ENCODE peak calls at places on chromosome 17, in ten cellular contexts. J is adrenal gland, P is IMR-90, F is heart left ventricle, I is H1, Z is ovary, E is A549, Q is prostate gland, S is esophagus squamous epithelium, R is lower leg skin. C is an unnamed sample.

GRCh38 chr17:51778842-51779241 is 379.7 kb downstream of the CA10 start:
- DNase-seq in J (no peak), P (no peak), F (no peak), I (no peak), Z (no peak), E (no peak), Q (no peak), S (no peak), R (no peak), C (no peak)

GRCh38 chr17:77438241-77439204 is 297.8 kb downstream of the SEC14L1 start:
- DNase-seq in J (no peak), P (no peak), F (no peak), I (no peak), Z (no peak), E (no peak), Q (no peak), S (no peak), R (no peak), C (no peak)

GRCh38 chr17:6549384-6550036 is 6.8 kb downstream of the PITPNM3 start:
- DNase-seq in J (no peak), P (no peak), F (no peak), I (no peak), Z (no peak), E (no peak), Q (no peak), S (no peak), R (no peak), C (no peak)

GRCh38 chr17:17767096-17767470 is 69.7 kb downstream of the SREBF1 start:
- DNase-seq in J (no peak), P (peak; percentile 22), F (no peak), I (no peak), Z (no peak), E (no peak), Q (no peak), S (no peak), R (no peak), C (no peak)

GRCh38 chr17:65559483-65559801 is 2.0 kb downstream of the AXIN2 start:
- DNase-seq in J (no peak), P (no peak), F (no peak), I (no peak), Z (no peak), E (no peak), Q (no peak), S (no peak), R (no peak), C (no peak)

GRCh38 chr17:49496866-49497146 is 1.7 kb downstream of the NGFR start:
- DNase-seq in J (no peak), P (no peak), F (no peak), I (no peak), Z (no peak), E (no peak), Q (no peak), S (no peak), R (no peak), C (no peak)

GRCh38 chr17:56939869-56940484 is 20.9 kb downstream of the COIL start:
- DNase-seq in J (no peak), P (peak; percentile 62), F (no peak), I (peak; percentile 45), Z (no peak), E (peak; percentile 63), Q (no peak), S (no peak), R (no peak), C (peak; percentile 26)

GRCh38 chr17:65530985-65531507 is 30.4 kb downstream of the AXIN2 start:
- DNase-seq in J (peak; percentile 80), P (peak; percentile 88), F (no peak), I (no peak), Z (peak; percentile 44), E (no peak), Q (no peak), S (no peak), R (peak; percentile 43), C (no peak)

GRCh38 chr17:45431531-45432404 is 902 bp downstream of the ARHGAP27 start:
- DNase-seq in J (peak; percentile 46), P (peak; percentile 31), F (peak; percentile 88), I (peak; percentile 95), Z (no peak), E (peak; percentile 83), Q (peak; percentile 91), S (no peak), R (peak; percentile 96), C (peak; percentile 100)

GRCh38 chr17:28151001-28151400 is 108.5 kb downstream of the NLK start:
- DNase-seq in J (no peak), P (no peak), F (no peak), I (no peak), Z (no peak), E (no peak), Q (no peak), S (no peak), R (no peak), C (no peak)

GRCh38 chr17:6599364-6599763 is 41.1 kb downstream of the KIAA0753 start:
- DNase-seq in J (no peak), P (peak; percentile 13), F (no peak), I (no peak), Z (no peak), E (peak; percentile 55), Q (no peak), S (no peak), R (no peak), C (no peak)

GRCh38 chr17:67511012-67511411 is 133.9 kb downstream of the PITPNC1 start:
- DNase-seq in J (no peak), P (no peak), F (no peak), I (no peak), Z (no peak), E (no peak), Q (peak; percentile 43), S (no peak), R (no peak), C (no peak)

GRCh38 chr17:65061621-65062020 is 5.1 kb upstream of the GNA13 start:
- DNase-seq in J (no peak), P (no peak), F (no peak), I (no peak), Z (no peak), E (no peak), Q (no peak), S (no peak), R (no peak), C (no peak)

GRCh38 chr17:13510062-13510461 is 91.7 kb downstream of the HS3ST3A1 start:
- DNase-seq in J (peak; percentile 22), P (peak; percentile 61), F (no peak), I (no peak), Z (no peak), E (no peak), Q (no peak), S (no peak), R (no peak), C (no peak)

GRCh38 chr17:81228420-81228819 is 5.7 kb upstream of the CEP131 start:
- DNase-seq in J (no peak), P (no peak), F (no peak), I (no peak), Z (no peak), E (no peak), Q (no peak), S (no peak), R (no peak), C (no peak)
- TF ChIP-seq POLR2A in J (no peak), P (no peak), F (no peak), I (no peak), Z (no peak), E (no peak), Q (no peak), S (no peak), R (no peak), C (no peak)

GRCh38 chr17:78839762-78840529 is 668 bp downstream of the USP36 start:
- DNase-seq in J (peak; percentile 61), P (peak; percentile 76), F (peak; percentile 73), I (no peak), Z (no peak), E (peak; percentile 58), Q (no peak), S (no peak), R (peak; percentile 94), C (peak; percentile 25)

GRCh38 chr17:78839173-78839761 is 1.3 kb downstream of the USP36 start:
- DNase-seq in J (no peak), P (peak; percentile 86), F (no peak), I (no peak), Z (no peak), E (no peak), Q (no peak), S (no peak), R (no peak), C (peak; percentile 45)

GRCh38 chr17:78840780-78841611 is at the start of gene USP36:
- DNase-seq in J (peak; percentile 100), P (peak; percentile 99), F (peak; percentile 100), I (peak; percentile 100), Z (peak; percentile 100), E (peak; percentile 100), Q (peak; percentile 99), S (peak; percentile 92), R (peak; percentile 100), C (peak; percentile 95)

GRCh38 chr17:78838574-78839005 is 2.0 kb downstream of the USP36 start:
- DNase-seq in J (no peak), P (no peak), F (peak; percentile 42), I (no peak), Z (no peak), E (no peak), Q (peak; percentile 43), S (no peak), R (no peak), C (no peak)

GRCh38 chr17:78840530-78840779 is 159 bp downstream of the USP36 start:
- DNase-seq in J (no peak), P (no peak), F (no peak), I (no peak), Z (no peak), E (no peak), Q (no peak), S (no peak), R (no peak), C (peak; percentile 26)
- TF ChIP-seq POLR2A in J (peak; percentile 75), P (no peak), F (peak; percentile 31), I (peak; percentile 86), Z (no peak), E (peak; percentile 39), Q (no peak), S (no peak), R (no peak), C (peak; percentile 80)

GRCh38 chr17:44110823-44111633 is 12.4 kb downstream of the HDAC5 start:
- DNase-seq in J (peak; percentile 99), P (peak; percentile 86), F (peak; percentile 100), I (peak; percentile 86), Z (peak; percentile 100), E (peak; percentile 86), Q (peak; percentile 94), S (peak; percentile 37), R (peak; percentile 99), C (peak; percentile 80)
- TF ChIP-seq POLR2A in J (no peak), P (peak; percentile 96), F (peak; percentile 75), I (no peak), Z (peak; percentile 47), E (no peak), Q (peak; percentile 74), S (peak; percentile 65), R (no peak), C (peak; percentile 95)

DNA sequence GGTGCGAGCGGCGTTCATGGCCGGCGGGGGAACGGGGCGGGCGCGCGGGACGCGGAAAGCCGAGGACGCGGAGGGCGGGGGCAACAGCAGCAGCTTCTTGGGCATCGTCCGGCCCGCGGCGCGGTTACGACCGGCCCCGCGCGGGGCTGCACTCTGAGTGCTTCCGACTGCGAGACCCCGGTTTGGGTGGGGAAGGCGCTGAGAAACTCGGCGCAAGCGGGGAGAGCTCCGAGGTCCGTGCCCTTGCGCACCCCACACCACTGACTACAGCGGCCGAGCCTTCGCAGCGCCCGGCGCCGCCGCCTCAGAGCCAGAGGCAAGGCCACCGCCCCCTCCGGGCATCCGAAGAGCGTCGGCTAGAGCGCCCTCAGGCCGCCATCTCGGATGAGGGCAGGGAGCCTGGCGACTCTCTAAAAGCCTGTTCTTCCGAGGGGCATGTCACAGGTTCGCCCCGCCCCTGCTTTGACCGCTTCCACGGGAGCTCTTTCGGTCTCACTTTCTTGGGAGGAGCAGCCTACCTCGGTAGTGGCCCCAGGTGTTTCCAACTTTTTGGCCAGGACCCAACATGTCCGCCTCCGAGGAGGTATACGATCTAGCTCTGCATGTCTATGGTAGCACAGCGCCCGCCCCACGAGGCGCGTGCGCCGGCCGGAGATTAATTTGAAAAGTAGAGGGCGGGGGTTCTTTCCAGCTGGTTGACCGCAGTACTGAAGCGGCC is at the start of gene PRPSAP1:
- DNase-seq in J (peak; percentile 86), P (peak; percentile 87), F (peak; percentile 92), I (peak; percentile 91), Z (peak; percentile 82), E (peak; percentile 95), Q (peak; percentile 89), S (peak; percentile 55), R (peak; percentile 96), C (peak; percentile 82)
- TF ChIP-seq POLR2A in J (peak; percentile 82), P (peak; percentile 93), F (peak; percentile 36), I (peak; percentile 53), Z (peak; percentile 65), E (peak; percentile 98), Q (peak; percentile 86), S (peak; percentile 89), R (no peak), C (peak; percentile 99)

C was measured in H54.